ENCODE peak calls at places on chromosome 17, in nine cellular contexts. L, W, Z, G, X, N, V, J and R are unnamed samples.

GRCh38 chr17:49753959-49754391 is 10.0 kb downstream of the FAM117A start:
- DNase-seq in L (no peak), W (no peak), Z (no peak), G (no peak), X (no peak), N (peak; percentile 37), V (no peak), J (no peak), R (no peak)

GRCh38 chr17:73865825-73866224 is 221.6 kb upstream of the SDK2 start:
- DNase-seq in L (no peak), W (no peak), Z (no peak), G (no peak), X (no peak), N (no peak), V (no peak), J (no peak), R (no peak)

GRCh38 chr17:31534223-31534888 is 142.9 kb downstream of the RAB11FIP4 start:
- DNase-seq in L (no peak), W (no peak), Z (peak; percentile 4), G (no peak), X (no peak), N (no peak), V (no peak), J (no peak), R (no peak)

GRCh38 chr17:16944334-16945140 is 27.4 kb downstream of the TNFRSF13B start:
- DNase-seq in L (no peak), W (no peak), Z (no peak), G (no peak), X (no peak), N (no peak), V (no peak), J (no peak), R (no peak)

GRCh38 chr17:9233761-9234160 is 212.5 kb downstream of the NTN1 start:
- DNase-seq in L (no peak), W (no peak), Z (no peak), G (no peak), X (no peak), N (no peak), V (no peak), J (no peak), R (no peak)

GRCh38 chr17:50626037-50626574 is 8.6 kb upstream of the ABCC3 start:
- DNase-seq in L (peak; percentile 96), W (peak; percentile 37), Z (peak; percentile 58), G (peak; percentile 29), X (peak; percentile 81), N (peak; percentile 76), V (peak; percentile 40), J (peak; percentile 79), R (peak; percentile 46)

GRCh38 chr17:54307326-54307725 is 484.6 kb downstream of the KIF2B start:
- DNase-seq in L (no peak), W (no peak), Z (no peak), G (no peak), X (no peak), N (no peak), V (no peak), J (no peak), R (no peak)

GRCh38 chr17:10790491-10791401 is 13.2 kb downstream of the TMEM238L start:
- DNase-seq in L (no peak), W (no peak), Z (peak; percentile 15), G (no peak), X (no peak), N (no peak), V (no peak), J (no peak), R (no peak)

GRCh38 chr17:68011199-68011665 is 15.0 kb upstream of the C17orf58 start:
- DNase-seq in L (peak; percentile 55), W (no peak), Z (no peak), G (peak; percentile 44), X (peak; percentile 40), N (peak; percentile 46), V (peak; percentile 41), J (peak; percentile 35), R (peak; percentile 34)

GRCh38 chr17:80796430-80796861 is 195.2 kb upstream of the CHMP6 start:
- DNase-seq in L (no peak), W (no peak), Z (no peak), G (no peak), X (no peak), N (no peak), V (no peak), J (no peak), R (no peak)

GRCh38 chr17:39547713-39548478 is 59.8 kb downstream of the NEUROD2 start:
- DNase-seq in L (peak; percentile 72), W (no peak), Z (peak; percentile 21), G (peak; percentile 74), X (peak; percentile 55), N (peak; percentile 54), V (peak; percentile 59), J (peak; percentile 42), R (peak; percentile 46)

GRCh38 chr17:8740486-8740885 is 4.2 kb downstream of the CCDC42 start:
- DNase-seq in L (peak; percentile 53), W (no peak), Z (no peak), G (no peak), X (no peak), N (no peak), V (peak; percentile 27), J (no peak), R (peak; percentile 7)

GRCh38 chr17:76376318-76377133 is 7.9 kb upstream of the SPHK1 start:
- DNase-seq in L (no peak), W (no peak), Z (no peak), G (no peak), X (no peak), N (peak; percentile 47), V (no peak), J (no peak), R (no peak)

GRCh38 chr17:48522031-48522593 is 8.7 kb downstream of the HOXB1 start:
- DNase-seq in L (peak; percentile 30), W (no peak), Z (peak; percentile 58), G (no peak), X (no peak), N (no peak), V (no peak), J (no peak), R (no peak)

GRCh38 chr17:17119106-17119505 is 76.8 kb downstream of the MPRIP start:
- DNase-seq in L (no peak), W (no peak), Z (no peak), G (no peak), X (no peak), N (peak; percentile 68), V (no peak), J (no peak), R (no peak)

GRCh38 chr17:56064506-56064905 is 88.8 kb upstream of the ANKFN1 start:
- DNase-seq in L (peak; percentile 98), W (no peak), Z (no peak), G (no peak), X (no peak), N (no peak), V (no peak), J (no peak), R (no peak)

GRCh38 chr17:50170662-50171370 is 5.0 kb downstream of the SGCA start:
- DNase-seq in L (no peak), W (no peak), Z (peak; percentile 7), G (no peak), X (peak; percentile 63), N (no peak), V (no peak), J (no peak), R (no peak)

GRCh38 chr17:8287651-8288335 is 677 bp upstream of the RANGRF start:
- DNase-seq in L (no peak), W (no peak), Z (no peak), G (no peak), X (no peak), N (no peak), V (no peak), J (no peak), R (no peak)

GRCh38 chr17:50715471-50715870 is 3.9 kb upstream of the LUC7L3 start:
- DNase-seq in L (no peak), W (no peak), Z (no peak), G (no peak), X (no peak), N (no peak), V (no peak), J (no peak), R (no peak)

GRCh38 chr17:44781553-44782348 is 23.0 kb downstream of the ADAM11 start:
- DNase-seq in L (no peak), W (no peak), Z (no peak), G (no peak), X (no peak), N (peak; percentile 45), V (no peak), J (no peak), R (no peak)

GRCh38 chr17:50139950-50140885 is 10.3 kb upstream of the SAMD14 start:
- DNase-seq in L (peak; percentile 89), W (no peak), Z (peak; percentile 42), G (peak; percentile 67), X (peak; percentile 90), N (peak; percentile 82), V (peak; percentile 72), J (peak; percentile 86), R (peak; percentile 84)

GRCh38 chr17:65013613-65014391 is 42.7 kb downstream of the GNA13 start:
- DNase-seq in L (no peak), W (peak; percentile 68), Z (peak; percentile 91), G (no peak), X (no peak), N (no peak), V (no peak), J (peak; percentile 40), R (no peak)

GRCh38 chr17:44875761-44876160 is 23.5 kb downstream of the EFTUD2 start:
- DNase-seq in L (peak; percentile 76), W (no peak), Z (no peak), G (no peak), X (no peak), N (no peak), V (no peak), J (no peak), R (no peak)

GRCh38 chr17:38572665-38573365 is 32.9 kb downstream of the SRCIN1 start:
- DNase-seq in L (peak; percentile 48), W (no peak), Z (no peak), G (no peak), X (peak; percentile 50), N (no peak), V (no peak), J (no peak), R (no peak)

GRCh38 chr17:54518706-54519105 is 381.9 kb upstream of the TOM1L1 start:
- DNase-seq in L (peak; percentile 36), W (no peak), Z (no peak), G (no peak), X (no peak), N (no peak), V (no peak), J (no peak), R (no peak)

GRCh38 chr17:67891481-67892119 is 66.3 kb downstream of the BPTF start:
- DNase-seq in L (peak; percentile 50), W (peak; percentile 37), Z (peak; percentile 44), G (no peak), X (no peak), N (no peak), V (no peak), J (peak; percentile 8), R (no peak)

GRCh38 chr17:74043976-74044375 is 159.5 kb upstream of the RPL38 start:
- DNase-seq in L (no peak), W (no peak), Z (no peak), G (no peak), X (no peak), N (no peak), V (no peak), J (no peak), R (peak; percentile 51)